ENCODE peak calls at places on chromosomes 11 and 22, in five cellular contexts. A, C, N, I and L are unnamed samples.

GRCh38 chr11:113773092-113773415 is 438 bp downstream of the ZW10 start:
- DNase-seq in A (peak; percentile 52), N (no peak), C (peak; percentile 38), I (no peak), L (peak; percentile 29)

GRCh38 chr22:19746726-19747125 is 13.9 kb upstream of the TBX1 start:
- DNase-seq in C (no peak), I (no peak), N (no peak), A (no peak), L (no peak)

GRCh38 chr22:45008853-45009751 is 703 bp downstream of the PHF21B start:
- DNase-seq in C (no peak), N (peak; percentile 63), I (no peak), A (peak; percentile 32), L (no peak)

GRCh38 chr11:33207408-33207985 is 46.2 kb upstream of the CSTF3 start:
- DNase-seq in C (no peak), N (no peak), I (no peak), A (peak; percentile 21), L (peak; percentile 26)

GRCh38 chr11:85062626-85063025 is 564.5 kb downstream of the DLG2 start:
- DNase-seq in I (no peak), A (no peak), C (no peak), N (no peak), L (no peak)

GRCh38 chr11:95791385-95792033 is 1.2 kb downstream of the CEP57 start:
- DNase-seq in N (no peak), I (no peak), C (no peak), A (no peak), L (no peak)

GRCh38 chr11:95821640-95822039 is 31.3 kb downstream of the CEP57 start:
- DNase-seq in N (no peak), A (no peak), C (no peak), I (no peak), L (no peak)

GRCh38 chr11:18171377-18172000 is 1.1 kb upstream of the MRGPRX4 start:
- DNase-seq in A (peak; percentile 52), N (no peak), I (no peak), C (peak; percentile 47), L (no peak)

GRCh38 chr11:7688238-7688826 is 15.0 kb upstream of the CYB5R2 start:
- DNase-seq in A (peak; percentile 66), C (peak; percentile 82), N (no peak), I (no peak), L (no peak)

GRCh38 chr11:33936745-33937612 is 45.1 kb upstream of the LMO2 start:
- DNase-seq in I (no peak), N (peak; percentile 85), C (no peak), A (peak; percentile 80), L (no peak)

GRCh38 chr11:61718613-61719302 is 33.7 kb upstream of the MYRF start:
- DNase-seq in I (no peak), C (no peak), A (peak; percentile 65), N (peak; percentile 83), L (no peak)

GRCh38 chr11:66070604-66071325 is 693 bp downstream of the PACS1 start:
- DNase-seq in C (peak; percentile 55), A (peak; percentile 65), N (peak; percentile 90), I (peak; percentile 25), L (peak; percentile 63)

GRCh38 chr11:6531267-6531752 is 34.2 kb downstream of the DNHD1 start:
- DNase-seq in A (peak; percentile 49), N (no peak), C (peak; percentile 71), I (peak; percentile 14), L (no peak)

GRCh38 chr22:25628494-25628893 is 64.0 kb downstream of the GRK3 start:
- DNase-seq in N (no peak), I (no peak), C (no peak), A (no peak), L (no peak)

GRCh38 chr22:29716814-29717213 is 3.0 kb upstream of the CABP7 start:
- DNase-seq in I (no peak), N (peak; percentile 83), C (peak; percentile 81), A (peak; percentile 88), L (peak; percentile 57)

GRCh38 chr11:17498058-17498457 is 21.4 kb upstream of the ABCC8 start:
- DNase-seq in I (no peak), N (no peak), A (no peak), C (no peak), L (no peak)

GRCh38 chr11:66451663-66452062 is 13.0 kb upstream of the MRPL11 start:
- DNase-seq in C (no peak), I (no peak), A (no peak), N (no peak), L (no peak)

GRCh38 chr11:114166897-114167323 is 107.4 kb downstream of the ZBTB16 start:
- DNase-seq in A (peak; percentile 45), N (no peak), C (no peak), I (no peak), L (no peak)

GRCh38 chr22:38907767-38908166 is 35.8 kb upstream of the CBX6 start:
- DNase-seq in C (no peak), A (no peak), N (no peak), I (no peak), L (no peak)

GRCh38 chr11:67286621-67287333 is 2.3 kb upstream of the ANKRD13D start:
- DNase-seq in I (peak; percentile 30), A (no peak), N (peak; percentile 69), C (no peak), L (no peak)

GRCh38 chr11:64146036-64146943 is 19.6 kb downstream of the MACROD1 start:
- DNase-seq in N (no peak), I (peak; percentile 69), A (peak; percentile 64), C (peak; percentile 56), L (peak; percentile 70)

GRCh38 chr22:44364750-44365118 is 52.0 kb upstream of the SHISAL1 start:
- DNase-seq in A (no peak), I (no peak), C (no peak), N (peak; percentile 84), L (no peak)

GRCh38 chr11:115941481-115941993 is 437.3 kb upstream of the CADM1 start:
- DNase-seq in C (peak; percentile 95), N (peak; percentile 85), I (no peak), A (no peak), L (no peak)

GRCh38 chr11:112292785-112293407 is 32.2 kb upstream of the PLET1 start:
- DNase-seq in A (no peak), I (no peak), N (no peak), C (peak; percentile 33), L (peak; percentile 44)

GRCh38 chr11:82811369-82811768 is 77.7 kb upstream of the FAM181B start:
- DNase-seq in I (no peak), C (peak; percentile 77), N (no peak), A (no peak), L (no peak)

GRCh38 chr11:8055111-8055835 is 25.7 kb upstream of the TUB start:
- DNase-seq in C (no peak), A (no peak), N (no peak), I (no peak), L (peak; percentile 10)

GRCh38 chr22:39446239-39446721 is 10.5 kb upstream of the MGAT3 start:
- DNase-seq in N (peak; percentile 56), I (no peak), C (peak; percentile 51), A (peak; percentile 66), L (peak; percentile 68)

GRCh38 chr22:42074153-42074750 is at the start of gene PHETA2:
- DNase-seq in C (peak; percentile 57), A (peak; percentile 52), N (peak; percentile 85), I (peak; percentile 56), L (peak; percentile 61)

GRCh38 chr22:17897411-17897810 is 123.1 kb upstream of the BID start:
- DNase-seq in I (no peak), A (no peak), N (no peak), C (peak; percentile 89), L (no peak)

GRCh38 chr11:35525501-35526175 is at the start of gene PAMR1:
- DNase-seq in C (no peak), A (peak; percentile 75), N (peak; percentile 79), I (no peak), L (peak; percentile 33)

GRCh38 chr11:19660076-19660475 is 52.6 kb upstream of the NAV2 start:
- DNase-seq in I (no peak), A (peak; percentile 67), C (peak; percentile 72), N (no peak), L (no peak)

GRCh38 chr22:49664371-49664881 is 163.2 kb downstream of the BRD1 start:
- DNase-seq in A (no peak), C (no peak), N (no peak), I (no peak), L (no peak)

GRCh38 chr11:18731427-18731826 is 5.4 kb upstream of the IGSF22 start:
- DNase-seq in A (no peak), N (no peak), I (no peak), C (no peak), L (no peak)

DNA sequence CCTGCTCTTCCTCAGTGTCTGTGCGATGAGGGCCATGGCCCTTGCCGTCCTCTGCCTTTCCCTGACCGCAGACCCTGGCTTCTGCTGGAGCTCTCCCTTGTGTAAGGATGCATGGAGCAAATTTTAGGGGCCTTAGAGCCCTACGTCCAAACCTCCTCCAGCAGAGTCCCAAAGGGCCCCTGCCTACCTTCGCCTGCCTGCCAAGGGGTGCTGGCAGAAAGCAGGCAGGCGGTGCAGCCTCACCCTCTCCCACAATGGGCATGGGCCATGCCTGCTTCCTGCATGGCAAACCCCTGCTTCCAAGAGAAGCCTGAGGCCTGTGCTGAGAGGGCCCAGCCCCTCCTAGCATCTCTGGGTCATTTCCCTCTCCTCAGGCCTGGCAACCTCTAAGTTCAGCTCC is 71.3 kb upstream of the FGF3 start:
- DNase-seq in N (peak; percentile 24), I (no peak), A (no peak), C (no peak), L (no peak)
- H3K4me1 ChIP-seq in N (no peaks in the 10 kb centered on the region), I (no peaks in the 10 kb centered on the region), A (no peaks in the 10 kb centered on the region), C (peaks cover 10% of the 10 kb centered on the region), L (peaks cover 28% of the 10 kb centered on the region)

GRCh38 chr11:117547911-117548310 is 220.3 kb downstream of the CEP164 start:
- DNase-seq in I (no peak), C (no peak), A (no peak), N (no peak), L (no peak)
- H3K27ac ChIP-seq in I (no peak overlapping the region), C (no peak overlapping the region), A (no peak overlapping the region), N (no peak overlapping the region), L (no peak overlapping the region)

GRCh38 chr11:110074499-110074898 is 18.7 kb upstream of the ZC3H12C start:
- DNase-seq in C (no peak), I (no peak), A (no peak), N (no peak), L (no peak)
- H3K4me1 ChIP-seq in C (peaks cover 15% of the 10 kb centered on the region), I (no peaks in the 10 kb centered on the region), A (peaks cover 22% of the 10 kb centered on the region), N (peaks cover 4% of the 10 kb centered on the region), L (no peaks in the 10 kb centered on the region)

DNA sequence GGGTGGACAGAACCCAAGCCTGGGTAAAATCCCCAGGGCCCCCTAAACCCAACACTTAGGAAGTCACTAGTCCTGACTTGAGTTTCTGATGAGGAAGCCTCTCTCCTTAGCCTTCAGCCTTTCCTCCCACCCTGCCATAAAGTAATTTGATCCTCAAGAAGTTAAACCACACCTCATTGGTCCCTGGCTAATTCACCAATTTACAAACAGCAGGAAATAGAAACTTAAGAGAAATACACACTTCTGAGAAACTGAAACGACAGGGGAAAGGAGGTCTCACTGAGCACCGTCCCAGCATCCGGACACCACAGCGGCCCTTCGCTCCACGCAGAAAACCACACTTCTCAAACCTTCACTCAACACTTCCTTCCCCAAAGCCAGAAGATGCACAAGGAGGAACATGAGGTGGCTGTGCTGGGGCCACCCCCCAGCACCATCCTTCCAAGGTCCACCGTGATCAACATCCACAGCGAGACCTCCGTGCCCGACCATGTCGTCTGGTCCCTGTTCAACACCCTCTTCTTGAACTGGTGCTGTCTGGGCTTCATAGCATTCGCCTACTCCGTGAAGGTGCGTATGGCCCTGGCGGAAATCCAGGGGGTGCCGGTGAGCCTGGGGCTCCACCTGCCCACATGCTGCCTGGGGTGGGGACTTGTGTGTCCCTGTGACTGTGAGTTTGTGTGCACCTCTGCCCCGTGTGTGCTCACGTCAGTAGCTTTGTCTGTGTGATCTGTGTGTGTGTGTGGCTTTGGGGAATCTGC is at the start of gene IFITM1:
- DNase-seq in C (peak; percentile 33), A (peak; percentile 62), N (peak; percentile 67), I (peak; percentile 68), L (no peak)
- H3K27ac ChIP-seq in C (peak within 1 kb of the TSS; percentile 36), A (peak within 1 kb of the TSS; percentile 89), N (peak within 1 kb of the TSS; percentile 94), I (peak within 1 kb of the TSS; percentile 88), L (peak within 1 kb of the TSS; percentile 79)